ENCODE peak calls at places on chromosomes 1 and 21, in nine cellular contexts. P is CD4-positive, alpha-beta T cell; W is lower lobe of right lung; M is glutamatergic neuron; Y is IMR-90; B is body of pancreas; S is AG04450; C is spleen; X is RWPE1. G is an unnamed sample.

GRCh38 chr21:43644609-43645008 is 14.7 kb downstream of the HSF2BP start:
- DNase-seq in P (no peak), W (no peak), M (no peak), Y (peak), B (no peak), S (no peak), C (no peak), X (no peak), G (peak)

GRCh38 chr1:35864813-35865212 is 18.2 kb upstream of the AGO1 start:
- DNase-seq in P (no peak), W (no peak), M (no peak), Y (no peak), B (no peak), S (no peak), C (no peak), X (no peak), G (no peak)

GRCh38 chr21:27388835-27389234 is 421.9 kb upstream of the ADAMTS5 start:
- DNase-seq in P (no peak), W (no peak), M (no peak), Y (no peak), B (no peak), S (no peak), C (no peak), X (peak), G (no peak)

GRCh38 chr1:39752703-39753102 is 14.0 kb downstream of the PPIE start:
- DNase-seq in P (no peak), W (no peak), M (no peak), Y (no peak), B (no peak), S (no peak), C (no peak), X (no peak), G (no peak)

GRCh38 chr1:22799971-22800370 is 89.3 kb downstream of the EPHB2 start:
- DNase-seq in P (no peak), W (no peak), M (peak), Y (no peak), B (no peak), S (no peak), C (no peak), X (no peak), G (no peak)

GRCh38 chr1:111725192-111725591 is 14.0 kb downstream of the INKA2 start:
- DNase-seq in P (no peak), W (no peak), M (no peak), Y (no peak), B (no peak), S (no peak), C (no peak), X (no peak), G (no peak)

GRCh38 chr1:65066766-65067490 is 81.1 kb upstream of the AK4 start:
- DNase-seq in P (peak), W (peak), M (peak), Y (peak), B (peak), S (no peak), C (peak), X (peak), G (peak)

GRCh38 chr1:160243767-160244166 is 18.6 kb downstream of the DCAF8 start:
- DNase-seq in P (no peak), W (no peak), M (no peak), Y (no peak), B (no peak), S (no peak), C (no peak), X (no peak), G (no peak)

GRCh38 chr1:58968360-58968952 is 184.6 kb upstream of the JUN start:
- DNase-seq in P (peak), W (peak), M (no peak), Y (peak), B (peak), S (no peak), C (peak), X (no peak), G (peak)

GRCh38 chr1:167322483-167322882 is 101.8 kb downstream of the POU2F1 start:
- DNase-seq in P (no peak), W (no peak), M (no peak), Y (no peak), B (no peak), S (no peak), C (no peak), X (no peak), G (no peak)

GRCh38 chr1:39110325-39110851 is 84.2 kb downstream of the NDUFS5 start:
- DNase-seq in P (no peak), W (no peak), M (no peak), Y (peak), B (no peak), S (no peak), C (no peak), X (peak), G (peak)

GRCh38 chr1:224592636-224593579 is 23.2 kb upstream of the CNIH3 start:
- DNase-seq in P (no peak), W (no peak), M (no peak), Y (peak), B (no peak), S (peak), C (no peak), X (peak), G (peak)

GRCh38 chr1:155833665-155834295 is 23.2 kb downstream of the GON4L start:
- DNase-seq in P (no peak), W (no peak), M (no peak), Y (no peak), B (no peak), S (no peak), C (no peak), X (no peak), G (no peak)

GRCh38 chr1:204920511-204920910 is 49.8 kb downstream of the NFASC start:
- DNase-seq in P (no peak), W (no peak), M (no peak), Y (no peak), B (no peak), S (no peak), C (no peak), X (no peak), G (no peak)

GRCh38 chr1:164356511-164356910 is 202.5 kb upstream of the PBX1 start:
- DNase-seq in P (no peak), W (no peak), M (no peak), Y (no peak), B (no peak), S (no peak), C (no peak), X (no peak), G (no peak)

GRCh38 chr1:62337785-62338631 is 18.8 kb upstream of the KANK4 start:
- DNase-seq in P (no peak), W (no peak), M (no peak), Y (no peak), B (no peak), S (no peak), C (peak), X (no peak), G (no peak)

GRCh38 chr1:54375331-54376084 is 30.7 kb downstream of the SSBP3 start:
- DNase-seq in P (no peak), W (no peak), M (no peak), Y (no peak), B (no peak), S (no peak), C (peak), X (no peak), G (no peak)
- TF ChIP-seq CTCF in P (no peak), W (no peak), M (no peak), Y (no peak), B (no peak), S (no peak), C (no peak), X (no peak), G (no peak)

DNA sequence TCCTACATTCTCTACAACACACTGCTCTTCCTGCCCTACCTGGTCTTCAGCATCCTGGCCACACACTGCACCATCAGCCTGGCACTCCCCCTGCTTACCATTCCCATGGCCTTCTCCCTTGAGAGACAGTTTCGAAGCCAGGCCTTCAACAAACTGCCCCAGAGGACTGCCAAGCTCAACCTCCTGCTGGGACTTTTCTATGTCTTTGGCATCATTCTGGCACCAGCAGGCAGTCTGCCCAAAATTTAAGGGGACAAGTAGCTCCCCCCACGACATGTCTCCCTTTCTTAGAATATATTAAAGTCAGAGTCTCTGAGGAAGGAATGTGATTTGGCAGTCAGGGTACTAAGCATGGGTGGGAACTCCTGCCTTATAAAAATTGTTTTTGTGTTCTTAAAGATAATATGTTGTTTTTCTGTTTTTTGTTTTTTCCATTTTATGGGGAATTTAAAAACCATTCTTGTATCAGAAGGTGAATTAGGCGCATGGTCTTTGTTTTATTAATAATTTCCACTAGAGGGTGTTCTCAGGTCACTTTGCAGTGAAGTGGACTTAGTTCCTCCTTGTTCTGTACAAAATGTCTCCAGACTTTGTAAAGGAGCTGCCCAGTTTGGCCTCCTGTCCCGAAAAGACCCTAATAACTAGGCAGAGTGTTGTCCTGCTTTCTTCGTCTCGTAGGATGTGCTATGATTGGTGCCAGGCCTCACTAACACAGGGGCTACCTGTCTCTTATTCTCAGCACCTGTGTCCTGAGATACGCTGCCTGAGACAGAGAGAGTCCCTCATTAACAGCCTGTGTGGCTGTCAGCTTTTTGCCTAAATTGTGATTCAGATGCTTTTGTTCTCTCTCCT is 13.1 kb downstream of the UBIAD1 start:
- DNase-seq in P (no peak), W (no peak), M (no peak), Y (peak), B (no peak), S (no peak), C (no peak), X (no peak), G (no peak)
- TF ChIP-seq CTCF in P (peak), W (no peak), M (peak), Y (peak), B (no peak), S (peak), C (no peak), X (peak), G (peak)

DNA sequence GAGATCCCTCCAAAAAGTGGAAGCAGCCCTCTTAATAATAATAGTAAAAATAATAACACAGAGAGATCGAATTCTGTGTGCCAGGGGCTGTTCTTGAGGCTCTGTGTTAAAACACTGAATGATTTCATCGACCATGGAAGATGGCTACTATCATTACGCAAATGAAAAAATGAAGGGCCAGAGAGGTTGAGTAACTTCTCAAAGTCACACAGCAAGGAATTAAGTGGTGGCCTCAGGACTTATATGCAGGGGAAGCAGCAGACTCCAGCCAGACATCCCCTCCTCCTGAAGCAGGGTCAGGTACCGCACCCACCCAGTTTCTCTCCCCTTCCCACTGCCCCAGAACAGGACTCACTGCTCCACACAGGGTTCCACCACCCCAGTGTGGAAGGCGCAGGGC is 40.1 kb downstream of the SYF2 start:
- DNase-seq in P (no peak), W (no peak), M (no peak), Y (no peak), B (no peak), S (no peak), C (no peak), X (no peak), G (no peak)
- TF ChIP-seq CTCF in P (no peak), W (no peak), M (no peak), Y (no peak), B (no peak), S (no peak), C (no peak), X (no peak), G (no peak)

GRCh38 chr1:180670681-180671080 is 38.9 kb downstream of the XPR1 start:
- DNase-seq in P (no peak), W (no peak), M (no peak), Y (no peak), B (no peak), S (no peak), C (no peak), X (no peak), G (no peak)
- TF ChIP-seq CTCF in P (no peak), W (no peak), M (no peak), Y (no peak), B (no peak), S (no peak), C (no peak), X (no peak), G (no peak)

DNA sequence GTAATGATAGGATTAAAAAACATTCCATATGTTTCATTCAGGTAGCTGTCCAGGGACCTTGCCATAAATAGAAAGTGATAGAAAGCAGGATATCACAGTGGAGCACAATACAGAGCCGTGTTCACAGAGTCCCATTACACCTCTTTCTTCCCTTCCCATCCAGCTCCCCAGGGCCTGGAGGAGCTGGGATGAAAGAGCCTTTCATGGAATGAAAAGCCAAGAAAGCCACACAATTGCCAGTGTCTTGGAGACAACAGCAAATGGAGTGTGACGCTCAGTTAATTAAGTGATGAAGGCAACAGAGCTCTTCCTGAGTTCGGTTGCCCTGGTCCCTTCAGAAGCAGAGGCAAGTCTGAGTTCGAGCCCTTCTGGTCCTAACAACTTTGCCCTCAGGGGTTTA is 387.3 kb upstream of the PLXNA2 start:
- DNase-seq in P (no peak), W (no peak), M (no peak), Y (no peak), B (no peak), S (no peak), C (no peak), X (no peak), G (no peak)
- TF ChIP-seq CTCF in P (no peak), W (no peak), M (no peak), Y (no peak), B (no peak), S (no peak), C (no peak), X (no peak), G (no peak)

GRCh38 chr1:73998348-73998959 is 199.5 kb downstream of the LRRIQ3 start:
- DNase-seq in P (no peak), W (no peak), M (no peak), Y (peak), B (no peak), S (no peak), C (no peak), X (peak), G (peak)
- TF ChIP-seq CTCF in P (no peak), W (peak), M (peak), Y (peak), B (no peak), S (peak), C (no peak), X (peak), G (peak)

GRCh38 chr1:110340207-110340468 is 961 bp downstream of the RBM15 start:
- DNase-seq in P (no peak), W (no peak), M (peak), Y (no peak), B (peak), S (no peak), C (no peak), X (no peak), G (no peak)

GRCh38 chr1:110338200-110339039 is 757 bp upstream of the RBM15 start:
- DNase-seq in P (peak), W (peak), M (peak), Y (no peak), B (peak), S (no peak), C (peak), X (peak), G (peak)

GRCh38 chr1:110339040-110339426 is at the start of gene RBM15:
- DNase-seq in P (peak), W (peak), M (peak), Y (peak), B (peak), S (peak), C (peak), X (peak), G (peak)

GRCh38 chr1:110341146-110341871 is 2.1 kb downstream of the RBM15 start:
- DNase-seq in P (no peak), W (peak), M (no peak), Y (no peak), B (no peak), S (no peak), C (peak), X (no peak), G (no peak)

DNA sequence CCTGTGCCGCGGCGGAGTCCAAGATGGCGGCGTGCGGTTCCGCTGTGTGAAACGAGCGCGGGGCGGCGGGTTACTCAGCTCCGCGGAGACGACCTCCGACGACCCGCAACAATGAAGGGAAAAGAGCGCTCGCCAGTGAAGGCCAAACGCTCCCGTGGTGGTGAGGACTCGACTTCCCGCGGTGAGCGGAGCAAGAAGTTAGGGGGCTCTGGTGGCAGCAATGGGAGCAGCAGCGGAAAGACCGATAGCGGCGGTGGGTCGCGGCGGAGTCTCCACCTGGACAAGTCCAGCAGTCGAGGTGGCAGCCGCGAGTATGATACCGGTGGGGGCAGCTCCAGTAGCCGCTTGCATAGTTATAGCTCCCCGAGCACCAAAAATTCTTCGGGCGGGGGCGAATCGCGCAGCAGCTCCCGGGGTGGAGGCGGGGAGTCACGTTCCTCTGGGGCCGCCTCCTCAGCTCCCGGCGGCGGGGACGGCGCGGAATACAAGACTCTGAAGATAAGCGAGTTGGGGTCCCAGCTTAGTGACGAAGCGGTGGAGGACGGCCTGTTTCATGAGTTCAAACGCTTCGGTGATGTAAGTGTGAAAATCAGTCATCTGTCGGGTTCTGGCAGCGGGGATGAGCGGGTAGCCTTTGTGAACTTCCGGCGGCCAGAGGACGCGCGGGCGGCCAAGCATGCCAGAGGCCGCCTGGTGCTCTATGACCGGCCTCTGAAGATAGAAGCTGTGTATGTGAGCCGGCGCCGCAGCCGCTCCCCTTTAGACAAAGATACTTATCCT is 440 bp downstream of the RBM15 start:
- DNase-seq in P (peak), W (peak), M (peak), Y (peak), B (no peak), S (peak), C (no peak), X (peak), G (peak)
- TF ChIP-seq CTCF in P (peak), W (no peak), M (peak), Y (peak), B (no peak), S (peak), C (no peak), X (peak), G (peak)

DNA sequence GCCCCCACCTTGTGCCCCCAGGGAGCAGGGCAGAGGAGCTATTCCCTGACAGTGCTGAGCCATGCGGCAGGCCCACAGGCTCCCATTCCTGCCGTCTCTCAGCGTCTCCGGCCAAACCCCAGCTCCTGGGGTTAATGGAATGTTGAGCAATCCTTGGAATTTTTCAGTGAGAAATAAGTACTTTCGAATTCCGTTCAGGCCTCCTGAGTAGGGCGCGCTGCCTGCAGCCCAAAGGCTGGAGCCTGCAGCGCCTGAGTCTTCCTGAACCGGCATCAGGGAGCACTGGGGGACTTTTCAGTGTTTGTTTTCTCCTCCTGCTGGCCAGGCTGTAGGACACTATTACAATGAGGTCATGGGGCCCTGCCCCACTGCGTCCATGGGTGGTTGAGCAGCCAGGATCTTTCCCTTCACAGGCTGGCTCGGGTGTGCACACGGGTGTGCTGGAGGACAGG is 33.3 kb upstream of the CSF1 start:
- DNase-seq in P (no peak), W (peak), M (no peak), Y (peak), B (peak), S (peak), C (no peak), X (peak), G (peak)
- TF ChIP-seq CTCF in P (no peak), W (no peak), M (no peak), Y (peak), B (no peak), S (peak), C (no peak), X (no peak), G (peak)

GRCh38 chr1:3552751-3553150 is 58.6 kb downstream of the MEGF6 start:
- DNase-seq in P (no peak), W (no peak), M (no peak), Y (no peak), B (no peak), S (no peak), C (no peak), X (no peak), G (no peak)

GRCh38 chr1:3552176-3552575 is 59.1 kb downstream of the MEGF6 start:
- DNase-seq in P (no peak), W (no peak), M (no peak), Y (no peak), B (no peak), S (no peak), C (no peak), X (no peak), G (no peak)

GRCh38 chr1:3550511-3551289 is 60.6 kb downstream of the MEGF6 start:
- DNase-seq in P (no peak), W (no peak), M (no peak), Y (no peak), B (no peak), S (no peak), C (no peak), X (no peak), G (no peak)

GRCh38 chr1:3551290-3551678 is 60.0 kb downstream of the MEGF6 start:
- DNase-seq in P (no peak), W (no peak), M (no peak), Y (no peak), B (no peak), S (no peak), C (no peak), X (no peak), G (no peak)

DNA sequence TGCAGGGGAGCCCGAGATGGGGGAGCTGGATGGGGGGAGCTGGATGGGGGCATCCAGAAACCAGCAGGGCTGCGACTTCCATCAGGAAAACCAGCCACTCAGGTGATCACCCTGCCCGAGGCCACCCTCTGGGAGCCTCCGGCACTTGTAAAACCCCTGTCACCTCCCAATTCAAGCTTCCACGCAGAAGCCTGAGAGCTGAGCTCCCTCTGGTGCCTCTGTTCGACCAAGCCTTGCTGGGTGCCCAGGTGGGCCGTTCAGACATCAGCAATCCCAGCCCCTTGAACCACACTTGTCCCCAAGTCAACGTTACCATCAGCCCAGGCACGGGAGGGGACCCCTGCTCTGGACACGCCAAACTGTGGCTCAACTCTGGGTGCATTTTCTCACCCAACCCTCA is 59.6 kb downstream of the MEGF6 start:
- DNase-seq in P (no peak), W (no peak), M (no peak), Y (no peak), B (no peak), S (no peak), C (no peak), X (no peak), G (no peak)
- TF ChIP-seq CTCF in P (no peak), W (no peak), M (no peak), Y (no peak), B (no peak), S (no peak), C (no peak), X (no peak), G (no peak)

GRCh38 chr1:172417552-172417951 is 2.9 kb upstream of the C1orf105 start:
- DNase-seq in P (no peak), W (no peak), M (no peak), Y (no peak), B (no peak), S (no peak), C (no peak), X (peak), G (peak)
- TF ChIP-seq CTCF in P (no peak), W (no peak), M (no peak), Y (no peak), B (no peak), S (no peak), C (no peak), X (no peak), G (no peak)

G was measured in MCF 10A.